ENCODE peak calls at places on chromosomes 2 and 18, in four cellular contexts. X is LHCN-M2, S is substantia nigra, L is sigmoid colon. R is an unnamed sample.
A peak's percentile ranks its signal among the peaks of the same experiment; 100 is the strongest.

GRCh38 chr18:77650799-77651385 is 401.2 kb downstream of the GALR1 start:
- DNase-seq in S (peak; percentile 34), X (peak; percentile 1), L (peak; percentile 87), R (peak; percentile 27)

GRCh38 chr2:26706616-26707473 is 14.3 kb downstream of the KCNK3 start:
- DNase-seq in S (no peak), L (no peak), X (no peak), R (no peak)

GRCh38 chr2:114123925-114124324 is 234.0 kb downstream of the ACTR3 start:
- DNase-seq in X (no peak), L (no peak), S (no peak), R (no peak)

GRCh38 chr2:206443735-206444527 is 599 bp downstream of the ADAM23 start:
- DNase-seq in X (peak; percentile 46), L (no peak), S (no peak), R (no peak)

GRCh38 chr18:61413388-61413787 is 80.2 kb downstream of the CDH20 start:
- DNase-seq in L (no peak), S (no peak), X (no peak), R (no peak)

GRCh38 chr2:127525692-127526141 is 572 bp downstream of the IWS1 start:
- DNase-seq in S (peak; percentile 65), L (no peak), X (peak; percentile 39), R (no peak)

GRCh38 chr2:132670104-132670960 is at the start of gene LYPD1:
- DNase-seq in S (peak; percentile 27), L (peak; percentile 59), X (no peak), R (no peak)

GRCh38 chr2:109472331-109473005 is 141.3 kb downstream of the SEPTIN10 start:
- DNase-seq in S (no peak), L (no peak), X (no peak), R (no peak)

GRCh38 chr2:239009001-239009961 is 161.4 kb downstream of the TWIST2 start:
- DNase-seq in S (no peak), X (no peak), L (peak; percentile 49), R (no peak)

GRCh38 chr2:108553181-108553919 is 19.1 kb downstream of the LIMS1 start:
- DNase-seq in X (no peak), L (no peak), S (no peak), R (no peak)

GRCh38 chr2:128414351-128414750 is 95.7 kb upstream of the HS6ST1 start:
- DNase-seq in X (no peak), S (no peak), L (no peak), R (no peak)

GRCh38 chr2:188746727-188747126 is 227.4 kb upstream of the COL3A1 start:
- DNase-seq in L (no peak), S (no peak), X (peak; percentile 46), R (no peak)

GRCh38 chr2:233422050-233422639 is 67.9 kb downstream of the DGKD start:
- DNase-seq in L (no peak), X (no peak), S (no peak), R (peak; percentile 76)

GRCh38 chr18:75223687-75224347 is 13.2 kb downstream of the TSHZ1 start:
- DNase-seq in S (no peak), L (no peak), X (peak; percentile 60), R (no peak)

GRCh38 chr2:23452853-23453420 is 68.0 kb downstream of the KLHL29 start:
- DNase-seq in L (peak; percentile 80), S (no peak), X (peak; percentile 37), R (peak; percentile 50)

GRCh38 chr2:172196768-172197322 is 94.1 kb upstream of the DLX2 start:
- DNase-seq in S (no peak), L (no peak), X (peak; percentile 56), R (peak; percentile 84)

GRCh38 chr18:10101293-10101701 is 187.5 kb downstream of the VAPA start:
- DNase-seq in S (no peak), X (peak; percentile 47), L (no peak), R (no peak)

GRCh38 chr2:34110392-34110791 is 511.3 kb upstream of the FAM98A start:
- DNase-seq in S (no peak), L (no peak), X (no peak), R (no peak)

GRCh38 chr2:551621-552020 is 125.6 kb downstream of the TMEM18 start:
- DNase-seq in X (no peak), L (no peak), S (no peak), R (no peak)

GRCh38 chr2:233419626-233420431 is 65.5 kb downstream of the DGKD start:
- DNase-seq in L (no peak), S (no peak), X (no peak), R (no peak)

GRCh38 chr18:58761970-58762780 is 90.9 kb downstream of the MALT1 start:
- DNase-seq in S (no peak), L (no peak), X (no peak), R (no peak)

GRCh38 chr18:66826211-66826610 is 222.3 kb upstream of the CDH19 start:
- DNase-seq in S (no peak), X (no peak), L (no peak), R (no peak)

GRCh38 chr18:24177499-24178133 is 38.8 kb downstream of the CABYR start:
- DNase-seq in S (no peak), X (no peak), L (no peak), R (no peak)

GRCh38 chr18:72107647-72108046 is 436.5 kb downstream of the CBLN2 start:
- DNase-seq in S (no peak), X (no peak), L (no peak), R (peak; percentile 47)

GRCh38 chr2:124921221-124921620 is 896.1 kb downstream of the CNTNAP5 start:
- DNase-seq in S (no peak), L (no peak), X (no peak), R (no peak)

GRCh38 chr2:11762799-11763461 is 16.5 kb downstream of the LPIN1 start:
- DNase-seq in X (no peak), S (no peak), L (peak; percentile 59), R (no peak)

GRCh38 chr2:8525582-8526402 is 156.1 kb upstream of the ID2 start:
- DNase-seq in L (peak; percentile 88), X (no peak), S (peak; percentile 26), R (peak; percentile 56)

GRCh38 chr2:1209761-1210160 is 203.5 kb upstream of the TPO start:
- DNase-seq in L (no peak), S (no peak), X (no peak), R (no peak)

GRCh38 chr2:190408538-190409271 is 550 bp downstream of the MFSD6 start:
- DNase-seq in X (peak; percentile 35), S (peak; percentile 73), L (peak; percentile 73), R (peak; percentile 65)

GRCh38 chr2:230886641-230887040 is 21.9 kb downstream of the ITM2C start:
- DNase-seq in X (no peak), S (no peak), L (no peak), R (no peak)

GRCh38 chr18:3577456-3577855 is 127.5 kb downstream of the TGIF1 start:
- DNase-seq in L (no peak), X (no peak), S (no peak), R (no peak)

GRCh38 chr18:21443776-21444464 is 156.6 kb downstream of the ESCO1 start:
- DNase-seq in X (no peak), L (no peak), S (no peak), R (no peak)

GRCh38 chr18:26854292-26854881 is 11.1 kb downstream of the AQP4 start:
- DNase-seq in S (no peak), L (no peak), X (no peak), R (no peak)

GRCh38 chr2:46803911-46804670 is 111.5 kb downstream of the MCFD2 start:
- DNase-seq in L (peak; percentile 47), S (no peak), X (peak; percentile 89), R (peak; percentile 0)

R was measured in prostate gland.